ENCODE peak calls at places on chromosomes 2 and 18, in eight cellular contexts. K is CD8-positive, alpha-beta memory T cell; Q is stomach; Y is GM04503; X is GM12865; G is Daoy; D is stimulated activated naive CD8-positive, alpha-beta T cell treated with anti-CD3 and anti-CD28 coated beads, Interleukin-15, Interleukin-2, amounts not matched to agents 100 U/mL and 50 U/mL, for 24 hours; F is activated naive CD4-positive, alpha-beta T cell treated with anti-CD3 and anti-CD28 coated beads for 36 hours. E is an unnamed sample.

GRCh38 chr2:150156940-150157339 is 330.5 kb downstream of the RND3 start:
- DNase-seq in K (no peak), Q (no peak), Y (no peak), X (no peak), G (no peak), D (no peak), F (no peak), E (no peak)

GRCh38 chr2:73952499-73953446 is 26.1 kb downstream of the DGUOK start:
- DNase-seq in K (no peak), Q (no peak), Y (no peak), X (no peak), G (peak), D (no peak), F (no peak), E (no peak)

GRCh38 chr2:126707191-126707590 is 51.2 kb downstream of the GYPC start:
- DNase-seq in K (no peak), Q (no peak), Y (no peak), X (no peak), G (no peak), D (no peak), F (no peak), E (no peak)

GRCh38 chr2:234135750-234136221 is 85.3 kb downstream of the SPP2 start:
- DNase-seq in K (peak), Q (peak), Y (no peak), X (peak), G (peak), D (peak), F (peak), E (peak)

GRCh38 chr18:12593861-12594260 is 64.0 kb downstream of the SPIRE1 start:
- DNase-seq in K (no peak), Q (no peak), Y (peak), X (no peak), G (no peak), D (no peak), F (no peak), E (no peak)

GRCh38 chr18:2338601-2339000 is 232.7 kb downstream of the METTL4 start:
- DNase-seq in K (no peak), Q (no peak), Y (no peak), X (no peak), G (no peak), D (no peak), F (no peak), E (no peak)

GRCh38 chr2:171627412-171627811 is 59.9 kb upstream of the DYNC1I2 start:
- DNase-seq in K (no peak), Q (no peak), Y (no peak), X (no peak), G (no peak), D (no peak), F (no peak), E (no peak)

GRCh38 chr2:218858138-218858445 is 1.5 kb upstream of the WNT6 start:
- DNase-seq in K (no peak), Q (no peak), Y (no peak), X (no peak), G (no peak), D (no peak), F (no peak), E (no peak)

GRCh38 chr2:182897137-182897536 is 30.7 kb upstream of the FRZB start:
- DNase-seq in K (no peak), Q (no peak), Y (peak), X (no peak), G (no peak), D (no peak), F (no peak), E (no peak)

GRCh38 chr2:190506666-190507065 is 27.9 kb downstream of the NEMP2 start:
- DNase-seq in K (no peak), Q (no peak), Y (no peak), X (no peak), G (no peak), D (no peak), F (no peak), E (no peak)

GRCh38 chr2:192357216-192357615 is 162.5 kb upstream of the TMEFF2 start:
- DNase-seq in K (no peak), Q (no peak), Y (no peak), X (no peak), G (no peak), D (no peak), F (no peak), E (no peak)

GRCh38 chr2:99389371-99389770 is 52.2 kb downstream of the EIF5B start:
- DNase-seq in K (no peak), Q (no peak), Y (peak), X (no peak), G (no peak), D (no peak), F (no peak), E (no peak)

GRCh38 chr18:79664525-79665125 is 15.0 kb upstream of the CTDP1 start:
- DNase-seq in K (no peak), Q (no peak), Y (peak), X (no peak), G (peak), D (no peak), F (no peak), E (no peak)

GRCh38 chr2:234732404-234733092 is 219.3 kb upstream of the SH3BP4 start:
- DNase-seq in K (no peak), Q (no peak), Y (no peak), X (no peak), G (no peak), D (no peak), F (no peak), E (no peak)

GRCh38 chr2:86476092-86476491 is 34.9 kb downstream of the KDM3A start:
- DNase-seq in K (no peak), Q (no peak), Y (peak), X (no peak), G (no peak), D (no peak), F (no peak), E (no peak)

GRCh38 chr2:240591226-240591625 is 4.7 kb downstream of the CAPN10 start:
- DNase-seq in K (no peak), Q (no peak), Y (no peak), X (no peak), G (no peak), D (no peak), F (no peak), E (no peak)

GRCh38 chr18:58998421-58999203 is 133.9 kb downstream of the ZNF532 start:
- DNase-seq in K (no peak), Q (no peak), Y (peak), X (no peak), G (peak), D (no peak), F (no peak), E (no peak)

GRCh38 chr2:32931945-32932709 is 14.6 kb upstream of the LTBP1 start:
- DNase-seq in K (no peak), Q (no peak), Y (no peak), X (no peak), G (no peak), D (no peak), F (no peak), E (no peak)

GRCh38 chr18:44727291-44727690 is 46.6 kb downstream of the SETBP1 start:
- DNase-seq in K (no peak), Q (no peak), Y (no peak), X (no peak), G (no peak), D (no peak), F (no peak), E (no peak)

GRCh38 chr18:49520661-49521145 is 33.7 kb upstream of the C18orf32 start:
- DNase-seq in K (no peak), Q (no peak), Y (no peak), X (no peak), G (peak), D (no peak), F (no peak), E (no peak)

GRCh38 chr2:179518891-179519290 is 254.3 kb upstream of the SESTD1 start:
- DNase-seq in K (no peak), Q (no peak), Y (no peak), X (no peak), G (no peak), D (no peak), F (no peak), E (no peak)

GRCh38 chr18:67517224-67517765 is 775 bp upstream of the DSEL start:
- DNase-seq in K (no peak), Q (no peak), Y (no peak), X (peak), G (no peak), D (peak), F (peak), E (no peak)

GRCh38 chr2:62724886-62725711 is 19.6 kb downstream of the EHBP1 start:
- DNase-seq in K (peak), Q (peak), Y (no peak), X (no peak), G (peak), D (peak), F (peak), E (peak)

GRCh38 chr2:168669151-168669550 is 133.3 kb upstream of the NOSTRIN start:
- DNase-seq in K (no peak), Q (no peak), Y (no peak), X (no peak), G (no peak), D (no peak), F (no peak), E (no peak)

GRCh38 chr2:66364495-66364992 is 70.4 kb upstream of the MEIS1 start:
- DNase-seq in K (no peak), Q (no peak), Y (peak), X (no peak), G (peak), D (no peak), F (no peak), E (no peak)

GRCh38 chr2:238569415-238570195 is 142.9 kb downstream of the ASB1 start:
- DNase-seq in K (no peak), Q (no peak), Y (no peak), X (no peak), G (no peak), D (no peak), F (no peak), E (peak)

GRCh38 chr2:60819155-60819862 is 62.1 kb upstream of the REL start:
- DNase-seq in K (peak), Q (peak), Y (no peak), X (no peak), G (no peak), D (peak), F (peak), E (no peak)

GRCh38 chr2:213086050-213086449 is 65.4 kb downstream of the IKZF2 start:
- DNase-seq in K (no peak), Q (no peak), Y (no peak), X (no peak), G (no peak), D (no peak), F (no peak), E (no peak)

GRCh38 chr2:233676046-233676445 is 4.3 kb downstream of the UGT1A9 start:
- DNase-seq in K (no peak), Q (no peak), Y (no peak), X (no peak), G (peak), D (no peak), F (no peak), E (no peak)

GRCh38 chr2:171344182-171344581 is 89.6 kb downstream of the METTL8 start:
- DNase-seq in K (no peak), Q (no peak), Y (no peak), X (no peak), G (no peak), D (no peak), F (no peak), E (no peak)

E was measured in Right ventricle myocardium inferior.